ENCODE peak calls at places on chromosomes 4 and X, in six cellular contexts. H is NT2/D1, M is H1, T is GM12878, Y is K562, J is HepG2. D is an unnamed sample.
A peak's percentile ranks its signal among the peaks of the same experiment; 100 is the strongest.

GRCh38 chr4:173235050-173235449 is 66.4 kb downstream of the GALNT7 start:
- DNase-seq in H (no peak), M (no peak), T (no peak), Y (no peak), J (no peak), D (no peak)

GRCh38 chr4:153432971-153433752 is 33.0 kb upstream of the TMEM131L start:
- DNase-seq in H (peak; percentile 20), M (peak; percentile 19), T (peak; percentile 99), Y (peak; percentile 80), J (peak; percentile 79), D (peak; percentile 77)

GRCh38 chr4:80138556-80139538 is 58.5 kb upstream of the PRDM8 start:
- DNase-seq in H (no peak), M (no peak), T (peak; percentile 12), Y (no peak), J (no peak), D (no peak)

GRCh38 chr4:99219479-99219878 is 433 bp upstream of the ADH6 start:
- DNase-seq in H (no peak), M (no peak), T (no peak), Y (no peak), J (peak; percentile 23), D (no peak)

GRCh38 chr4:89586864-89587263 is 250.1 kb downstream of the SNCA start:
- DNase-seq in H (no peak), M (no peak), T (no peak), Y (no peak), J (no peak), D (peak; percentile 7)

GRCh38 chr4:107792691-107793090 is 32.0 kb upstream of the SGMS2 start:
- DNase-seq in H (no peak), M (no peak), T (no peak), Y (peak; percentile 8), J (no peak), D (no peak)

GRCh38 chrX:49257074-49257790 is 7.3 kb downstream of the FOXP3 start:
- DNase-seq in H (no peak), M (no peak), T (no peak), Y (no peak), J (no peak), D (no peak)

GRCh38 chrX:149522914-149523313 is 17.8 kb upstream of the IDS start:
- DNase-seq in H (no peak), M (no peak), T (no peak), Y (no peak), J (peak; percentile 39), D (no peak)

GRCh38 chr4:109091754-109092409 is 210.6 kb downstream of the COL25A1 start:
- DNase-seq in H (no peak), M (no peak), T (no peak), Y (no peak), J (no peak), D (no peak)

GRCh38 chr4:37762294-37763163 is 64.0 kb upstream of the PGM2 start:
- DNase-seq in H (no peak), M (no peak), T (no peak), Y (no peak), J (peak; percentile 9), D (peak; percentile 6)

GRCh38 chr4:116321471-116321870 is 763.9 kb downstream of the TRAM1L1 start:
- DNase-seq in H (no peak), M (no peak), T (no peak), Y (no peak), J (no peak), D (no peak)

GRCh38 chr4:38368612-38369011 is 295.4 kb upstream of the KLF3 start:
- DNase-seq in H (no peak), M (no peak), T (no peak), Y (no peak), J (no peak), D (no peak)

GRCh38 chr4:2361366-2362285 is 56.8 kb downstream of the ZFYVE28 start:
- DNase-seq in H (no peak), M (no peak), T (no peak), Y (no peak), J (no peak), D (no peak)

GRCh38 chrX:122119361-122119760 is 1064.7 kb upstream of the GRIA3 start:
- DNase-seq in H (no peak), M (no peak), T (no peak), Y (no peak), J (no peak), D (no peak)

GRCh38 chrX:150094996-150095395 is 156.7 kb upstream of the EOLA2 start:
- DNase-seq in H (no peak), M (no peak), T (no peak), Y (no peak), J (no peak), D (no peak)

GRCh38 chr4:177554966-177555574 is 112.8 kb upstream of the AGA start:
- DNase-seq in H (no peak), M (no peak), T (no peak), Y (peak; percentile 10), J (no peak), D (no peak)

GRCh38 chrX:38940547-38940946 is 139.3 kb downstream of the MID1IP1 start:
- DNase-seq in H (no peak), M (no peak), T (no peak), Y (no peak), J (no peak), D (no peak)

GRCh38 chrX:130878350-130879341 is 24.4 kb downstream of the ENOX2 start:
- DNase-seq in H (no peak), M (no peak), T (no peak), Y (no peak), J (no peak), D (peak; percentile 23)

GRCh38 chrX:78024349-78025108 is 55.1 kb upstream of the PGAM4 start:
- DNase-seq in H (no peak), M (no peak), T (no peak), Y (peak; percentile 42), J (peak; percentile 45), D (peak; percentile 43)

GRCh38 chrX:140057001-140057411 is 91.7 kb upstream of the CXorf66 start:
- DNase-seq in H (peak; percentile 72), M (peak; percentile 63), T (peak; percentile 5), Y (peak; percentile 57), J (peak; percentile 51), D (peak; percentile 24)

GRCh38 chrX:26262121-26262523 is 46.2 kb downstream of the MAGEB5 start:
- DNase-seq in H (no peak), M (no peak), T (no peak), Y (no peak), J (no peak), D (no peak)

GRCh38 chr4:113094802-113095201 is 45.3 kb downstream of the ANK2 start:
- DNase-seq in H (peak; percentile 3), M (no peak), T (no peak), Y (peak; percentile 4), J (no peak), D (peak; percentile 19)

GRCh38 chrX:41137589-41137988 is 52.3 kb downstream of the USP9X start:
- DNase-seq in H (no peak), M (no peak), T (no peak), Y (no peak), J (no peak), D (no peak)

DNA sequence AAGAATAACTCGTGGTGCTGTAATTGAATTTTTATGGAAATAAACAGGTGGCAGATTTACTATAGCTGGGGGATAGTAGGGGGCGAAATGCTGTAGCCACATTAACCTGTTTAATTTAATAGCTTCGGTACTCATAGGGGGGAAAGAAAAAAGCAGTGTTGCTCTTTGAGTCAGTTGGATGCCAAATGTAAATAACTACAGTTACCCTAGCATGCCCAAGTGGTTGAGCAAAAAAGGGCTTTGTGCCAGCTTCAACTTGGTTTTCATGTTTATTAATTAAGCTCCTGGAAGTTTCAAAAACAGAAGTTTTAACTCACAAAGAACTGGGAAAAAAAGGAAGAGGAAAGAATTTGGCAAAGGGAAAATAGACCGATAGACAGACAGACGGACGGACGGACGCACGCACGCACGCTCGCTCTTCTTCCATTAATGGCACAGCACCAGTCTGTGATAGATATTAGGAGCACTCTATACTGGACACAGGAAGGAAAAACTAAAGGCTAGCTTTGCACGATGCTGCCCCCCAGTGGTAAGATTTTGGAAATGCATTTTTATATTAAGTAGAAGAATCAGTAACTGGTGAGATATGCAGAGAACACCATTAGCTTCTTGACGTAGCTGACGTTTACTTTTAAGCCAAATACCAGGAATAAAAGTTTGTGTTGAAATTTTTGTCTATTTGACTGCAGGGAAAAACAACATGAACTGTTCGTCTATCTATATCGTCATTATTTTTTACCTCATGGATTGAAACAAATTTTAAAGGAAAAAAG is 151.8 kb downstream of the SLC7A11 start:
- DNase-seq in H (no peak), M (no peak), T (peak; percentile 17), Y (peak; percentile 61), J (peak; percentile 64), D (peak; percentile 76)
- TF ChIP-seq ZNF274 in H (no peak), M (no peak), T (no peak), Y (no peak), J (no peak), D (no peak)

GRCh38 chrX:132708529-132708928 is 219.7 kb upstream of the MBNL3 start:
- DNase-seq in H (no peak), M (no peak), T (no peak), Y (no peak), J (no peak), D (no peak)
- H3K4me3 ChIP-seq in H (no peak overlapping the region), M (no peak overlapping the region), T (no peak overlapping the region), Y (no peak overlapping the region), J (no peak overlapping the region), D (no peak overlapping the region)

GRCh38 chr4:168360271-168360670 is 41.7 kb upstream of the DDX60 start:
- DNase-seq in H (no peak), M (no peak), T (no peak), Y (no peak), J (no peak), D (no peak)

GRCh38 chr4:168353746-168354145 is 35.2 kb upstream of the DDX60 start:
- DNase-seq in H (no peak), M (no peak), T (no peak), Y (no peak), J (no peak), D (no peak)

GRCh38 chr4:168361365-168362024 is 42.9 kb upstream of the DDX60 start:
- DNase-seq in H (no peak), M (no peak), T (no peak), Y (no peak), J (no peak), D (no peak)

GRCh38 chr4:168362025-168362401 is 43.5 kb upstream of the DDX60 start:
- DNase-seq in H (no peak), M (no peak), T (no peak), Y (no peak), J (no peak), D (no peak)

DNA sequence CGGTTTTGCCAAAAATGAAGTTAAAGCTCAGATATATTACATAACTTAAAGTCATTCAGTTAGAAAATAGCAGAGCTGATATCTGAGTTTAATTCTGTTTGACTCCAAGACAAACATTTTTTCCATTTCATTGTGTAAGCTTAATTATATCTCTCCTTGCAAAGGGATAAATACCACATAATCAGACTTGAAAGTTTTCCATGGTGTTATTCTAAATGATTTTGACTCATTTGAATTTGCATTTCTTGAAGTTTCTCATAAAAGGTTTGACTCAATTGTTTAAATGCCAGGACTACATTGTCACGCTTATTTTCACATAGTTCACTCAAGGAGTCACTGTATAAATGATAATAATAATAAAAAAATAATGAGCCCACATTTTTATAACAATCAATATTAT is 39.4 kb upstream of the DDX60 start:
- DNase-seq in H (no peak), M (no peak), T (no peak), Y (no peak), J (no peak), D (no peak)
- H3K36me3 ChIP-seq in H (no peaks in the 10 kb centered on the region), M (no peaks in the 10 kb centered on the region), T (no peaks in the 10 kb centered on the region), Y (no peaks in the 10 kb centered on the region), J (no peaks in the 10 kb centered on the region), D (peaks cover 7% of the 10 kb centered on the region)

DNA sequence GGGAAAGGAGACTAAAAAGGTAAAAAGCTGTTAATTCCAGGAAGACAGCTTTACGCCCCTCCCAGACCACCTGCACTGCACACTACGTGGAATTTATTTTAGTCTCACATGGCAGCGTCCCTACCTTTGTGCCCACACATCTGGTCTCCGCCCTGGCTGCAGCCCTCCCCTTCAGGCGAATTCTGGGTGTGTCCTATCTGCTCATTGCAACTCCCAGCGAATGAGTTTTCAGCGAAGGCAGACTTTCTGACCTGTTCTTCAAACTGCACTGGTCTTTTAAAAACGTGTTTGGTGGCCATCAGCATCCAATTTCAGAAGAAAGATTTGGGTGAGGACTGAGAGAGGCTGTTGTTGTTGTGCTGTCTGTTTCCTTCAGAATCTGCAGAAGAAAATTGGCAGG is 4.0 kb downstream of the TLR8 start:
- DNase-seq in H (no peak), M (no peak), T (no peak), Y (peak; percentile 9), J (no peak), D (no peak)
- TF ChIP-seq ZNF274 in H (no peak), M (no peak), T (no peak), Y (no peak), J (no peak), D (no peak)